ENCODE peak calls at places on chromosomes 12 and 14, in six cellular contexts. G, U, I, N, Q and V are unnamed samples.

GRCh38 chr14:105039458-105040205 is 18.7 kb upstream of the CDCA4 start:
- DNase-seq in G (no peak), U (no peak), I (no peak), N (peak), Q (no peak), V (no peak)

GRCh38 chr14:20757963-20758362 is 10.2 kb upstream of the EDDM3B start:
- DNase-seq in G (no peak), U (no peak), I (no peak), N (no peak), Q (no peak), V (no peak)

GRCh38 chr14:24297190-24297964 is 2.2 kb downstream of the DHRS1 start:
- DNase-seq in G (peak), U (no peak), I (no peak), N (peak), Q (no peak), V (peak)

GRCh38 chr12:132451172-132451835 is 38.6 kb upstream of the FBRSL1 start:
- DNase-seq in G (no peak), U (no peak), I (no peak), N (no peak), Q (no peak), V (no peak)

GRCh38 chr14:26597136-26598080 is at the start of gene NOVA1:
- DNase-seq in G (no peak), U (no peak), I (peak), N (peak), Q (no peak), V (peak)

GRCh38 chr14:97253756-97254155 is 456.6 kb downstream of the VRK1 start:
- DNase-seq in G (no peak), U (no peak), I (no peak), N (no peak), Q (no peak), V (no peak)

GRCh38 chr14:47365248-47365647 is 310.2 kb downstream of the MDGA2 start:
- DNase-seq in G (no peak), U (no peak), I (no peak), N (no peak), Q (no peak), V (no peak)

GRCh38 chr12:15688202-15688736 is 100.9 kb downstream of the EPS8 start:
- DNase-seq in G (no peak), U (no peak), I (no peak), N (no peak), Q (no peak), V (peak)

GRCh38 chr12:96240251-96240650 is 46.1 kb downstream of the ELK3 start:
- DNase-seq in G (no peak), U (no peak), I (no peak), N (peak), Q (no peak), V (no peak)

GRCh38 chr12:96239711-96240234 is 45.6 kb downstream of the ELK3 start:
- DNase-seq in G (no peak), U (no peak), I (no peak), N (peak), Q (no peak), V (no peak)

GRCh38 chr12:96241484-96242256 is 47.5 kb downstream of the ELK3 start:
- DNase-seq in G (no peak), U (peak), I (no peak), N (no peak), Q (peak), V (peak)

GRCh38 chr12:96242597-96242996 is 48.4 kb downstream of the ELK3 start:
- DNase-seq in G (no peak), U (peak), I (peak), N (no peak), Q (no peak), V (no peak)

DNA sequence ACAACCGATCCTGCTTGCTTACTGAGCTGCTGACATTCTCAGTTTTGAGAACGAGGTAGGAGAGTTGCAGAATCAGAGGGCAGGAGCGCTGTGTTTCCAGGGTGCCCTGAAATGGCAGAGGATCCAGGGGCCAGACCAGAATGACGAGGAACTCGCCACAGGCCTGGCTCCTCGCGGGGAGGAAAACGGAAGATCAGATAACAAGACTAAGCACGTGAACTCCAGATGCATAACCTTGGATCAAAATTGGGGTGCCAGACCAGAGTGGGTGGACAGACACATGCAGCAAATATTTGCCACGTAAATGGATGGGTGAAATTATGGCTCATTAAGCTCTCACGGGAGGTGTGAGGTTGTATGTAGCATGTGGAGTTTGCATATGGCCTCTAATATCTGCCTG is 46.5 kb downstream of the ELK3 start:
- DNase-seq in G (no peak), U (no peak), I (no peak), N (peak), Q (peak), V (no peak)
- H3K27ac ChIP-seq in G (no peak), U (no peak), I (no peak), N (peak), Q (peak), V (peak)

DNA sequence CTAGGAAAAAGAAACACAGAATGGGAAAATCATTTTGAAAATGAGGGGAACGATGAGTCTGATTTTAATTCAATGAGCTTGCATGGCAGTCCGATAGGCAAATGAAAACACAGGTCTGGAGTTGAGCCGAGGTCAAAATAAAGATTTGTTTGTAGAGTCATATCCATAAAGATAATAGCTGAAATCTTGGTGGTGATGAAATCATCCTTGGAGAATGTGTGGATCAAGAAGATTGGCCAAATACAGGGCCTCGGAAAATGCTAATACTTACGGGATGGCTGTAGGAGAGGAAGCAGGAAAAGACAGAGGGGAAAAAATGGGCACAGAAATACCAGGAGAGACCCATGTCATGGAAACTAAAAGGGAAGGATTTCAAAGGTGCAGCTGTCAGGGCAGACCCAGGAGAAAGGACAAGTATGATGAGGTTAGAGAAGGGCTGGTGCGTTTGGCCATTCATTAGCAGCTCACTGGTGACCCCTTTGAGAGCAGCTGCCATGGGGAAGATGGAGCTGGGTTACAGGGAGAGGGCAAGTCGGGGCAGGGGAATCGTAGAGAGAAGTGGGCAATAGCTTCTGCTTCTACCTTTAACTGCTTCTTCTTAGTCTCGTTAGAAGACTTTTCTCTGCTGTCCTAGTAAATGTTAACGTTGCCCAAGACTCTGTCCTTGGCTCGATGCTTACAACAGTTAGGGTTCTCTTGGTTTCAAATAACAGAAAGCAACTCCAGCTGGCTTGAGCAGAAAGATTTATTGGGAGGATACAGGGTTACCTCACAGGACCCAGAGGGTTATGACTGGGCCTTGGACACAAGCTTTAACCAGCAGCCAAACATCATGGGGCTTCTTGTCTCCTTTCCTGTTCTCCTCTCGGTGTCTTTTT is 161.8 kb downstream of the EFCAB11 start:
- DNase-seq in G (no peak), U (no peak), I (no peak), N (no peak), Q (peak), V (peak)
- H3K27ac ChIP-seq in G (no peak), U (no peak), I (no peak), N (no peak), Q (peak), V (no peak)

GRCh38 chr14:68942281-68943035 is 36.6 kb downstream of the ACTN1 start:
- DNase-seq in G (no peak), U (no peak), I (no peak), N (no peak), Q (no peak), V (no peak)
- H3K27ac ChIP-seq in G (no peak), U (no peak), I (peak), N (peak), Q (peak), V (peak)

DNA sequence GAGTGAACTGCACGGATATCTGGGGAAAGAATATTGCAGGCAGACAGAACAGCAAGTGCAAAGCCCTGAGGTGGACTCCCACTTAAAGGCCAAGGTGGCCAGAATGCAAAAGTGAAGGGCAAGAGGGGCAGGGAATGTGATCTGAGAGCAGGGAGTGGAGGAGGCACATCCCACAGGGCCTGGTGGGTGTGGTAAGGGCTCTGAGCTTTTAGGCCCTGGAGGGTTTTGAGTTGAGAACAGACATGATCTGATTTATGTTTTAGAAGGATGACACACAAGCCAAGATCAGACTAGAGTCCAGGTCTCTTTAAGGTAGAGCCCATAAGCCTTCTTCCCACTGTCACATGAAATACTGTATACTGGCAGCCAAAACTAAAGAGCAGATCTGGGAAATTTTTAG is 162.5 kb downstream of the SLC38A4 start:
- DNase-seq in G (peak), U (no peak), I (no peak), N (no peak), Q (no peak), V (no peak)
- H3K27ac ChIP-seq in G (no peak), U (no peak), I (no peak), N (no peak), Q (no peak), V (no peak)

GRCh38 chr12:122842505-122843405 is 7.5 kb downstream of the HIP1R start:
- DNase-seq in G (no peak), U (no peak), I (peak), N (peak), Q (peak), V (no peak)
- H3K27ac ChIP-seq in G (no peak), U (no peak), I (no peak), N (no peak), Q (no peak), V (no peak)

DNA sequence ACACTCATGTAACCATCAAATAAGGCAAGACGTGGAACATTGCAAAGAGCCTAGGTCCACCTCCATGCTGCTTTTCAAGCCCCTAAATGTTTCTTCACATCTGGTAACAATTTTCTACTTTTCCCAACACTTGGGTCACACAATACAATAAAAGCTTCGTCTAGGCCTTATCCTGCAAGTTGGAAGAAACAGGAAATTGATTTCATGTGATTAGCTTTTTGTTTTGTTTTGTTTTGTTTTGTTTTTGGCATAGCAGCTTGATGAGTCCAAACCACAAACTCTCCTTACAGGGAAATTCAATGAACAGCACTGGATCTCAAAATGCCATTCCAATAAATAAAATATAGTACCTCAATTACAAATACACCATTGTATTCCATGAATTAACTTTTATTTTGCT is 19.3 kb downstream of the TAS2R50 start:
- DNase-seq in G (no peak), U (no peak), I (no peak), N (peak), Q (peak), V (no peak)
- H3K27ac ChIP-seq in G (no peak), U (no peak), I (no peak), N (no peak), Q (peak), V (peak)

GRCh38 chr12:101127521-101128219 is 82.4 kb downstream of the SLC5A8 start:
- DNase-seq in G (no peak), U (no peak), I (no peak), N (no peak), Q (peak), V (no peak)
- H3K27ac ChIP-seq in G (no peak), U (no peak), I (no peak), N (peak), Q (peak), V (no peak)